ENCODE peak calls at places on chromosomes 16 and 17, in five cellular contexts. U, N, P, X and B are unnamed samples.

GRCh38 chr17:49554694-49555494 is 20.8 kb upstream of the NXPH3 start:
- DNase-seq in N (no peak), P (no peak), U (no peak), X (no peak), B (no peak)

GRCh38 chr16:58129097-58129936 is at the start of gene CFAP20:
- DNase-seq in U (peak), P (peak), N (peak), X (peak), B (peak)

GRCh38 chr16:72355561-72355960 is 183.6 kb upstream of the PMFBP1 start:
- DNase-seq in N (no peak), P (no peak), U (no peak), X (no peak), B (no peak)

GRCh38 chr16:81645303-81645702 is 133.8 kb upstream of the PLCG2 start:
- DNase-seq in U (no peak), P (no peak), X (no peak), N (no peak), B (no peak)

GRCh38 chr16:1701216-1701878 is 4.6 kb upstream of the MAPK8IP3 start:
- DNase-seq in P (no peak), U (no peak), N (no peak), X (no peak), B (no peak)

GRCh38 chr17:44672479-44673093 is 16.3 kb downstream of the MEIOC start:
- DNase-seq in U (no peak), P (peak), N (no peak), X (peak), B (no peak)

GRCh38 chr16:29678691-29679267 is at the start of gene QPRT:
- DNase-seq in X (peak), U (no peak), P (peak), N (peak), B (peak)

GRCh38 chr16:84703671-84704070 is 3.9 kb downstream of the USP10 start:
- DNase-seq in N (no peak), U (no peak), P (no peak), X (no peak), B (no peak)

GRCh38 chr17:27569257-27569722 is 61.7 kb upstream of the LGALS9 start:
- DNase-seq in U (no peak), P (no peak), X (peak), N (peak), B (peak)

GRCh38 chr16:31354394-31355291 is at the start of gene ITGAX:
- DNase-seq in N (no peak), P (no peak), U (peak), X (peak), B (no peak)

GRCh38 chr16:85479972-85480726 is 133.0 kb upstream of the GSE1 start:
- DNase-seq in P (no peak), N (peak), U (no peak), X (no peak), B (peak)

GRCh38 chr17:8859029-8859803 is 8.3 kb downstream of the PIK3R6 start:
- DNase-seq in X (peak), P (peak), U (no peak), N (no peak), B (no peak)

GRCh38 chr17:7443499-7444485 is 1.1 kb upstream of the CHRNB1 start:
- DNase-seq in N (no peak), U (no peak), X (no peak), P (no peak), B (no peak)

GRCh38 chr17:49473900-49474751 is 21.0 kb upstream of the NGFR start:
- DNase-seq in U (no peak), N (no peak), X (no peak), P (peak), B (no peak)

GRCh38 chr17:17723354-17724261 is 42.4 kb downstream of the RAI1 start:
- DNase-seq in X (no peak), P (no peak), N (peak), U (no peak), B (peak)

DNA sequence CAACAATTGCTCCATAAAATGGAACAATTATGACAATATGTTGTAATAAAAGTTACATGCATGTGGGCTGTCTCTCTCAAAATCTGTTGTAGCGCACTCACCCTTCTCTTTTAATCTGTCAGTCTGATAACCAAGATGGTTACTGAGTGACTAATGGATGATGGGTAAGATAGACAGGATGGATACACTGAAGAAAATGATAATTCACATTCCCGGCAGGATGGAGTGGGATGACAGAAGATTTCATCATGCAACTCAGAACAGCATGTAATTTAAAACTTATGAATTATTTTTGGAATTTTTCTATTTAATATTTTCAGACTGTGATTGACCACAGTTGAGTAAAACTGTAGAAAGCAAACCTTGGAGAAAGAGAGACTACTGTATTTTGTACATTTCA is 30.5 kb downstream of the CDH13 start:
- DNase-seq in U (no peak), X (no peak), N (no peak), P (no peak), B (no peak)
- TF ChIP-seq ATF2 in U (no peak), X (no peak), N (no peak), P (no peak), B (no peak)

GRCh38 chr16:19183187-19183586 is 15.1 kb downstream of the SYT17 start:
- DNase-seq in X (no peak), U (no peak), P (no peak), N (no peak), B (no peak)

GRCh38 chr16:19185510-19185851 is 17.4 kb downstream of the SYT17 start:
- DNase-seq in P (no peak), N (no peak), X (no peak), U (no peak), B (no peak)

GRCh38 chr16:19188406-19188805 is 20.4 kb downstream of the SYT17 start:
- DNase-seq in U (no peak), P (no peak), N (no peak), X (no peak), B (no peak)

GRCh38 chr16:19184823-19185509 is 16.9 kb downstream of the SYT17 start:
- DNase-seq in P (no peak), U (no peak), N (no peak), X (no peak), B (peak)

GRCh38 chr16:19186403-19186802 is 18.4 kb downstream of the SYT17 start:
- DNase-seq in N (no peak), X (no peak), P (no peak), U (no peak), B (no peak)
- TF ChIP-seq ATF2 in N (no peak), X (no peak), P (no peak), U (no peak), B (no peak)

GRCh38 chr16:24701521-24701951 is 27.9 kb upstream of the TNRC6A start:
- DNase-seq in P (no peak), N (no peak), U (no peak), X (no peak), B (no peak)
- TF ChIP-seq ATF2 in P (no peak), N (no peak), U (no peak), X (no peak), B (no peak)

GRCh38 chr16:14502256-14502875 is 127.7 kb downstream of the PARN start:
- DNase-seq in X (no peak), P (no peak), U (no peak), N (no peak), B (no peak)

GRCh38 chr16:14499110-14499509 is 130.9 kb downstream of the PARN start:
- DNase-seq in X (no peak), U (no peak), N (no peak), P (no peak), B (no peak)

GRCh38 chr16:14502932-14503741 is 126.9 kb downstream of the PARN start:
- DNase-seq in N (no peak), P (no peak), X (no peak), U (peak), B (no peak)

GRCh38 chr16:14501331-14502255 is 128.5 kb downstream of the PARN start:
- DNase-seq in P (peak), U (peak), N (peak), X (peak), B (peak)

DNA sequence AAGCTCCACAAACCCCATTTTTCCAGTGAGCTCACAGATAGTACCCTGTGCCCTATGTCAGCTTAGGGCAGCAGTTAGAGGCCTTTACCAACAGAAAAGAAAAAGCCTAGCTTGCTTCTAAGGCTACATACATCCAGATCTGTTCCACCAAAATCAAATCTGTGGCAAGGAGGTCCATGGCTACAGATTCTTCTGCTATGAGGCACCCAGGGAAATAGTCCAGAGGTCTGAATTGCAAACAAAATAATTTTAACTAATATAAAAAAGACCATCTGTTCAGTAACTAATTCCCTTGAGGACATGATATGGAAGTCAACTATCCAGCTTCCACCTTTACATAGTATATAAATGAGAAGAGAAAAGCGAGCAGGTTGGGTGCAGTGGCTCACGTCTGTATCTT is 129.3 kb downstream of the PARN start:
- DNase-seq in U (no peak), X (no peak), P (no peak), N (no peak), B (no peak)
- TF ChIP-seq ATF2 in U (no peak), X (no peak), P (no peak), N (no peak), B (no peak)

GRCh38 chr16:56192644-56192960 is 1.3 kb downstream of the GNAO1 start:
- DNase-seq in X (no peak), P (no peak), U (no peak), N (no peak), B (no peak)

GRCh38 chr16:56189990-56190902 is 1.0 kb upstream of the GNAO1 start:
- DNase-seq in P (no peak), X (no peak), U (no peak), N (peak), B (no peak)

GRCh38 chr16:56190903-56191806 is at the start of gene GNAO1:
- DNase-seq in X (peak), P (no peak), N (peak), U (no peak), B (peak)

GRCh38 chr16:56192971-56193936 is 2.0 kb downstream of the GNAO1 start:
- DNase-seq in N (no peak), P (no peak), X (no peak), U (no peak), B (peak)

GRCh38 chr16:56191807-56192643 is 736 bp downstream of the GNAO1 start:
- DNase-seq in X (no peak), U (no peak), N (peak), P (no peak), B (no peak)
- TF ChIP-seq ATF2 in X (no peak), U (no peak), N (no peak), P (no peak), B (no peak)

GRCh38 chr16:3566990-3567389 is 10.2 kb downstream of the NLRC3 start:
- DNase-seq in N (no peak), P (no peak), X (no peak), U (no peak), B (no peak)

GRCh38 chr16:3573146-3573815 is 3.9 kb downstream of the NLRC3 start:
- DNase-seq in X (no peak), P (no peak), U (no peak), N (no peak), B (no peak)

GRCh38 chr16:3574195-3574594 is 3.0 kb downstream of the NLRC3 start:
- DNase-seq in P (no peak), U (no peak), X (no peak), N (no peak), B (no peak)

GRCh38 chr16:3569851-3570250 is 7.4 kb downstream of the NLRC3 start:
- DNase-seq in N (no peak), U (no peak), X (no peak), P (no peak), B (no peak)

GRCh38 chr16:3570420-3571062 is 6.7 kb downstream of the NLRC3 start:
- DNase-seq in X (no peak), U (no peak), P (peak), N (no peak), B (no peak)
- TF ChIP-seq ATF2 in X (no peak), U (no peak), P (no peak), N (no peak), B (no peak)

GRCh38 chr17:76008208-76008607 is 7.6 kb downstream of the CDK3 start:
- DNase-seq in X (no peak), U (no peak), P (no peak), N (no peak), B (no peak)
- TF ChIP-seq ATF2 in X (no peak), U (no peak), P (no peak), N (no peak), B (no peak)